ENCODE peak calls at places on chromosomes 16 and 17, in four cellular contexts. R is fibroblast of lung, D is progenitor cell of endocrine pancreas, S is WERI-Rb-1. B is an unnamed sample.
A peak's percentile ranks its signal among the peaks of the same experiment; 100 is the strongest.

GRCh38 chr17:63503330-63503685 is 19.9 kb upstream of the KCNH6 start:
- DNase-seq in R (no peak), D (no peak), S (no peak), B (no peak)

GRCh38 chr16:54055191-54055590 is 231.4 kb downstream of the IRX3 start:
- DNase-seq in R (no peak), D (no peak), S (no peak), B (no peak)

GRCh38 chr16:30949655-30950515 is 1.0 kb downstream of the ORAI3 start:
- DNase-seq in R (peak; percentile 94), D (no peak), S (peak; percentile 79), B (peak; percentile 54)

GRCh38 chr16:65142276-65142675 is 20.4 kb upstream of the CDH11 start:
- DNase-seq in R (no peak), D (no peak), S (no peak), B (no peak)

GRCh38 chr17:56884483-56885144 is 29.2 kb downstream of the TRIM25 start:
- DNase-seq in R (no peak), D (no peak), S (no peak), B (no peak)

GRCh38 chr17:77923776-77924513 is 34.6 kb upstream of the TNRC6C start:
- DNase-seq in R (no peak), D (no peak), S (no peak), B (no peak)

GRCh38 chr17:50128441-50129302 is 1.3 kb downstream of the SAMD14 start:
- DNase-seq in R (no peak), D (no peak), S (peak; percentile 82), B (peak; percentile 77)

GRCh38 chr17:51166987-51167931 is 1.0 kb downstream of the NME2 start:
- DNase-seq in R (peak; percentile 34), D (peak; percentile 66), S (peak; percentile 75), B (peak; percentile 82)

GRCh38 chr17:36608794-36609497 is 7.6 kb downstream of the MRM1 start:
- DNase-seq in R (peak; percentile 72), D (peak; percentile 40), S (peak; percentile 70), B (peak; percentile 61)
- TF ChIP-seq CTCF in R (peak; percentile 49), D (peak; percentile 55), S (peak; percentile 77), B (peak; percentile 43)

GRCh38 chr17:7825206-7825980 is 8.6 kb upstream of the KDM6B start:
- DNase-seq in R (no peak), D (no peak), S (peak; percentile 65), B (no peak)
- TF ChIP-seq CTCF in R (no peak), D (no peak), S (peak; percentile 24), B (no peak)

GRCh38 chr16:168424-168823 is 2.6 kb downstream of the HBM start:
- DNase-seq in R (no peak), D (no peak), S (peak; percentile 48), B (no peak)
- TF ChIP-seq CTCF in R (no peak), D (no peak), S (no peak), B (no peak)

GRCh38 chr16:72723781-72724180 is 324.1 kb downstream of the ZFHX3 start:
- DNase-seq in R (no peak), D (no peak), S (no peak), B (no peak)

GRCh38 chr16:72722552-72722951 is 325.4 kb downstream of the ZFHX3 start:
- DNase-seq in R (no peak), D (no peak), S (no peak), B (peak; percentile 40)

GRCh38 chr16:72725643-72726042 is 322.3 kb downstream of the ZFHX3 start:
- DNase-seq in R (no peak), D (no peak), S (no peak), B (no peak)

DNA sequence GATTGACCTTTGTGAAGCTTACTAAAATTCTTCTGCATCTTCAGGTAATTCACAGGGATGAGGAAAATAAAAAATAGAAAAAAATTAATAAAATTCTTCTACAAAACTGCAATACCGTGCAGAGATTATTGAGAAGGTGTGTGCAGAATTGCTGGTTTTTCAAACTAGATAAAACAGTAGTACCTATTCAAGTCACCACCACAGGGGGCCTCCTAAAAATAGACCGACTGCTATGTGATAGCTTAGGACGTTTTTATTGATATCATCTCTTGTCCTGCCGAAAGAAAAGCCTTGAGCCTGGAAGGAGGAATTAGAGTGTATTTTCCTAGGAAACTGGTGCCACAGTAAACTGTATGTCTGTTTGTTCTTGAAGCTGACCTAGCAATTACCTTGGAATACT is 325.9 kb downstream of the ZFHX3 start:
- DNase-seq in R (no peak), D (no peak), S (no peak), B (no peak)
- TF ChIP-seq CTCF in R (no peak), D (no peak), S (no peak), B (no peak)

DNA sequence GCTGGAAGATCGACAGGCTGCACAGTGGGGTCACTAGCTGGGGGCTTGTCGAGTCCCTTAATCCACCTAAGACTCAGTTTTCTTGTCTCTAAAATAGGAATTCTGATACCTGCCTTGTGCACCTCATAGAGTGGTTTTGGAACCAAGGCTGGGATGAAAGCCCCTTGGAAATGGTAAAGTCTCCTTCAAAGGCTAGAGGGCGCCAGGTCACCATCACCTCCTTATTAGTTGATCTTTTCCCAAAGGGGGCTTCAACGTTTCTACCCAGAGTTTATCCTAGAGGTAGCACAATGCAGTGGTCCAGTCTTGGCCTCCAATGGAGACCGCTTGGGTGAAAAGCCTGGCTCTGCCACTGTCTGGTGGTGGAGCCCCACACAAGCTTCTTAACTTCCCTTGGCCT is 158.2 kb downstream of the AIPL1 start:
- DNase-seq in R (no peak), D (no peak), S (no peak), B (no peak)
- TF ChIP-seq CTCF in R (no peak), D (peak; percentile 31), S (peak; percentile 30), B (no peak)

DNA sequence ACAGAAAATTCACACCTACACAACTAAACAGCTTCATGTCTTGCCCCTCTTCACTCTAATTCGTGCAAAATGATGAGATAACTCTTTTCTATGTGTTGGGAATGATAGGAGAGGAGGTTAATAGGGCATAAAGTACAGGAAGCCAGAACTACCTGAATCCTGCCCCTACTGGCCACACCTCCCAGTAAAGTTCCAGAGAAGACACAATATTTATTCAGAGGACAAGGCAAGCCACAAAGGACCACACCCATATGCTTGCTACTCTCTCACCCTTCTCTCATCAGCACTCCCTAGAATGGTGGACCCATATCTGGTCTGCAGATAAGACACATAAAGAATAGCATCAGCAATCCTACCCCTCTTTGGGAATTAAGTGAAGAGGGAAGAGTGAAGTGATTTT is 74.6 kb downstream of the ZNF18 start:
- DNase-seq in R (no peak), D (no peak), S (no peak), B (no peak)
- TF ChIP-seq CTCF in R (no peak), D (no peak), S (no peak), B (no peak)

DNA sequence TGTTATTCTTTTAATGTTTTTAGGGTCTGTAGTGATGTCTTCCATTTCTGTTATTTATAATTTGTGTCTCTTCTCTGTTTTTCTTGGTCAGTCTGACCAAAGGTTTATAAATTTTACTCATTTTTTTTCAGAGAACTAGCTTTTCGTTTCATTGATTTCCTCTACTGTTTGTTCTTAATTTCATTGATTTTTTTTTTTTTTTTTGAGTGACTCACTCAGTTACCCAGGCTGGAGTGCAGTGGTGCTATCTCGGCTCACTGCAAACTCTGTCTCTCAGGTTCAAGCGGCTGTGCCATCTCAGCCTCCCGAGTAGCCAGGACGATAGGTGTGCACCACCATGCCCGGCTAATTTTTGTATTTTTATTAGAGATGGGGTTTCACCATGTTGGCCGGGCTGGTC is 12.6 kb upstream of the UBTF start:
- DNase-seq in R (no peak), D (no peak), S (no peak), B (no peak)
- TF ChIP-seq CTCF in R (no peak), D (no peak), S (no peak), B (no peak)

DNA sequence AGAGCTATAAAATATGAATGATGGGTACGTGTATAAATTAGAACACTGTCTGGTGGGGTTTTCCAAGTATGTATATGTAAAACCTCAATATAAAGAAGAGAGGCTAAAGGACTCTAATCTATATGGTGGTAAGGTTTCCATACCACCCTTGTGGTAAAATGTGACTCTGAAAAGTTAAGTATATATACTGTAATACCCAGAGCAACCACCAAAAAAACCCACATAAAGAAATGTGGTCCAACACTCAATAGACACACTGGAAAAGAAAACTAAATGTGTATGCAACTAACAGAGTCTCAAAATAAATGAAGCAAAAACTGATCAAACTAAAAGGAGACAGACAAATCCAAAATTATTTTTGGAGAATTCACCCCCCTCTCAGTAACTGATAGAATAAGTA is 72.2 kb downstream of the XPO6 start:
- DNase-seq in R (no peak), D (no peak), S (no peak), B (no peak)
- TF ChIP-seq CTCF in R (no peak), D (no peak), S (no peak), B (peak; percentile 31)

GRCh38 chr17:42563950-42564349 is 2.0 kb downstream of the COASY start:
- DNase-seq in R (no peak), D (no peak), S (no peak), B (no peak)
- TF ChIP-seq CTCF in R (no peak), D (no peak), S (no peak), B (no peak)

B was measured in glutamatergic neuron.